ENCODE peak calls at places on chromosomes 13 and 19, in seven cellular contexts. Z is AG04450; W is endodermal cell; Q is stimulated activated CD4-positive, alpha-beta T cell treated with anti-CD3 and anti-CD28 coated beads, Interleukin-4, amount 100 ng/mL, for 1 hour; R is NCI-H510A treated with DMSO at 0.1 percent for 48 hours; X is HFF-Myc; L is glutamatergic neuron. U is an unnamed sample.

GRCh38 chr19:4456843-4457653 is 546 bp downstream of the UBXN6 start:
- DNase-seq in L (peak), W (peak), R (peak), Z (no peak), X (no peak), Q (peak), U (peak)

GRCh38 chr19:8396563-8397203 is 6.5 kb downstream of the RAB11B start:
- DNase-seq in Q (peak), Z (no peak), R (peak), W (peak), X (peak), L (peak), U (peak)

GRCh38 chr13:106520205-106521004 is 15.1 kb downstream of the EFNB2 start:
- DNase-seq in Q (no peak), R (peak), X (no peak), L (no peak), Z (no peak), W (no peak), U (no peak)

GRCh38 chr19:14985133-14985532 is 5.5 kb upstream of the SLC1A6 start:
- DNase-seq in X (no peak), R (no peak), W (no peak), Q (no peak), Z (no peak), L (no peak), U (no peak)

GRCh38 chr13:73292127-73292526 is 233.3 kb downstream of the KLF5 start:
- DNase-seq in X (no peak), L (no peak), Z (no peak), Q (no peak), W (no peak), R (no peak), U (no peak)

GRCh38 chr13:50715402-50716146 is 127.9 kb downstream of the DLEU7 start:
- DNase-seq in R (no peak), Q (no peak), W (no peak), L (no peak), Z (no peak), X (no peak), U (peak)

GRCh38 chr19:4866595-4867424 is 657 bp downstream of the PLIN3 start:
- DNase-seq in R (no peak), Q (peak), Z (no peak), X (no peak), L (peak), W (peak), U (peak)

GRCh38 chr19:34806976-34807860 is 34.2 kb upstream of the ZNF599 start:
- DNase-seq in X (no peak), Q (no peak), Z (no peak), R (no peak), L (no peak), W (no peak), U (no peak)

GRCh38 chr19:41993612-41994483 is at the start of gene ATP1A3:
- DNase-seq in X (no peak), R (peak), Z (no peak), L (peak), Q (peak), W (peak), U (peak)

U was measured in Peyer's patch.